ENCODE peak calls at places on chromosomes 7 and 10, in four cellular contexts. Q is NCI-H2029 treated with DMSO at 0.1 percent for 48 hours, J is right lobe of liver, T is cardiac muscle cell. Y is an unnamed sample.

GRCh38 chr7:143042821-143043271 is 9.3 kb upstream of the OR6V1 start:
- DNase-seq in J (no peak), Q (no peak), T (peak), Y (no peak)

GRCh38 chr10:4053940-4054339 is 268.9 kb upstream of the KLF6 start:
- DNase-seq in T (no peak), J (no peak), Q (no peak), Y (no peak)

GRCh38 chr10:119896061-119896655 is 3.6 kb downstream of the SEC23IP start:
- DNase-seq in T (peak), Q (peak), J (no peak), Y (no peak)

GRCh38 chr7:3399858-3400257 is 98.8 kb downstream of the SDK1 start:
- DNase-seq in T (peak), J (no peak), Q (no peak), Y (peak)

GRCh38 chr7:44287488-44288380 is 37.7 kb downstream of the CAMK2B start:
- DNase-seq in T (no peak), J (peak), Q (no peak), Y (no peak)

GRCh38 chr10:110865184-110865803 is 6.4 kb upstream of the PDCD4 start:
- DNase-seq in Q (no peak), T (no peak), J (no peak), Y (peak)

GRCh38 chr7:73703649-73703984 is 15.9 kb downstream of the STX1A start:
- DNase-seq in J (no peak), T (no peak), Q (no peak), Y (no peak)

GRCh38 chr10:6401562-6402348 is 178.3 kb downstream of the PRKCQ start:
- DNase-seq in T (peak), J (peak), Q (peak), Y (peak)

GRCh38 chr7:981793-982510 is 1.0 kb upstream of the CYP2W1 start:
- DNase-seq in Q (no peak), J (no peak), T (no peak), Y (no peak)

GRCh38 chr7:49769285-49769857 is 4.1 kb upstream of the VWC2 start:
- DNase-seq in Q (no peak), J (no peak), T (no peak), Y (no peak)

GRCh38 chr7:81150951-81151361 is 232.1 kb upstream of the SEMA3C start:
- DNase-seq in J (no peak), T (no peak), Q (no peak), Y (no peak)

GRCh38 chr7:18541189-18541870 is 45.8 kb downstream of the HDAC9 start:
- DNase-seq in Q (no peak), J (peak), T (no peak), Y (no peak)

GRCh38 chr7:101362334-101363195 is at the start of gene COL26A1:
- DNase-seq in J (peak), T (peak), Q (no peak), Y (no peak)

GRCh38 chr10:76286536-76286935 is 855.1 kb downstream of the LRMDA start:
- DNase-seq in T (no peak), J (no peak), Q (no peak), Y (no peak)

GRCh38 chr10:34916368-34916767 is 101.3 kb upstream of the PARD3 start:
- DNase-seq in J (no peak), Q (no peak), T (no peak), Y (no peak)

GRCh38 chr10:71878327-71879034 is 27.4 kb upstream of the PSAP start:
- DNase-seq in T (no peak), J (no peak), Q (no peak), Y (no peak)

GRCh38 chr10:29663718-29664117 is 28.9 kb upstream of the SVIL start:
- DNase-seq in Q (no peak), T (no peak), J (no peak), Y (no peak)

GRCh38 chr7:142300689-142301088 is 42.8 kb upstream of the PRSS58 start:
- DNase-seq in J (no peak), Q (no peak), T (no peak), Y (no peak)

GRCh38 chr10:101569838-101570763 is 18.0 kb downstream of the POLL start:
- DNase-seq in J (peak), T (peak), Q (no peak), Y (peak)

GRCh38 chr10:110737886-110738634 is 93.9 kb downstream of the RBM20 start:
- DNase-seq in J (no peak), T (peak), Q (no peak), Y (no peak)

GRCh38 chr7:124012864-124013263 is 20.0 kb downstream of the TMEM229A start:
- DNase-seq in J (no peak), Q (no peak), T (no peak), Y (no peak)

GRCh38 chr7:149865437-149865836 is 8.3 kb upstream of the ATP6V0E2 start:
- DNase-seq in T (no peak), Q (no peak), J (peak), Y (no peak)

GRCh38 chr10:44759122-44759521 is 152.0 kb upstream of the TMEM72 start:
- DNase-seq in J (no peak), T (no peak), Q (no peak), Y (no peak)

GRCh38 chr7:43260980-43261878 is 148.8 kb downstream of the HECW1 start:
- DNase-seq in J (peak), Q (peak), T (peak), Y (peak)

GRCh38 chr7:92674379-92674778 is 84.2 kb upstream of the FAM133B start:
- DNase-seq in Q (peak), T (no peak), J (no peak), Y (no peak)

GRCh38 chr10:12849351-12850181 is 151.9 kb downstream of the CCDC3 start:
- DNase-seq in Q (peak), J (peak), T (no peak), Y (no peak)

Y was measured in NCI-H460.